ENCODE peak calls at places on chromosomes 7 and 10, in nine cellular contexts. F is CD8-positive, alpha-beta T cell; L is upper lobe of right lung; U is PC-9; P is bronchial epithelial cell; B is K562; Q is BJ; M is endodermal cell; J is tibial nerve. W is an unnamed sample. For H3K27me3, the result is how much of the 10 kb centered on the place peaks cover.

GRCh38 chr10:76640765-76641164 is 996.8 kb downstream of the KCNMA1 start:
- DNase-seq in L (no peak), P (no peak), Q (no peak), B (no peak), F (no peak), J (no peak), M (no peak), U (no peak), W (no peak)

GRCh38 chr7:83633516-83633915 is 15.4 kb downstream of the SEMA3E start:
- DNase-seq in P (no peak), B (no peak), J (no peak), U (no peak), Q (no peak), F (no peak), L (no peak), M (no peak), W (no peak)

GRCh38 chr10:83724471-83725241 is 414.7 kb upstream of the GHITM start:
- DNase-seq in M (no peak), U (no peak), P (no peak), Q (no peak), J (no peak), B (no peak), F (no peak), L (no peak), W (no peak)

GRCh38 chr10:103188853-103189252 is 4.2 kb downstream of the NT5C2 start:
- DNase-seq in U (no peak), B (no peak), L (no peak), Q (no peak), J (no peak), M (no peak), P (no peak), F (no peak), W (no peak)

GRCh38 chr10:46231087-46231486 is 55.7 kb upstream of the ANTXRL start:
- DNase-seq in U (no peak), P (no peak), L (peak), Q (no peak), M (peak), F (no peak), B (no peak), J (no peak), W (no peak)

GRCh38 chr10:86337121-86337601 is 29.4 kb downstream of the GRID1 start:
- DNase-seq in U (no peak), B (no peak), M (no peak), J (no peak), P (no peak), F (no peak), L (peak), Q (no peak), W (no peak)

GRCh38 chr10:49653530-49653929 is 25.9 kb upstream of the C10orf53 start:
- DNase-seq in M (peak), L (no peak), P (no peak), J (no peak), B (no peak), Q (no peak), F (no peak), U (no peak), W (no peak)

GRCh38 chr10:114279289-114279688 is 40.2 kb downstream of the VWA2 start:
- DNase-seq in M (no peak), P (no peak), B (no peak), J (no peak), Q (no peak), F (no peak), L (peak), U (no peak), W (no peak)

GRCh38 chr7:143325215-143325614 is 9.3 kb downstream of the CLCN1 start:
- DNase-seq in J (no peak), M (no peak), U (no peak), Q (no peak), L (no peak), B (no peak), F (no peak), P (no peak), W (no peak)

GRCh38 chr7:4204530-4205165 is 477.4 kb upstream of the FOXK1 start:
- DNase-seq in Q (no peak), M (peak), B (no peak), P (no peak), L (no peak), J (no peak), F (peak), U (no peak), W (no peak)

GRCh38 chr7:98465022-98465421 is 64.1 kb upstream of the BAIAP2L1 start:
- DNase-seq in M (no peak), L (no peak), U (no peak), P (no peak), J (no peak), Q (no peak), B (no peak), F (no peak), W (no peak)

GRCh38 chr7:139940866-139941265 is 111.8 kb downstream of the TBXAS1 start:
- DNase-seq in F (no peak), Q (no peak), B (no peak), P (no peak), J (no peak), U (no peak), L (no peak), M (no peak), W (no peak)

GRCh38 chr7:103795112-103795511 is 194.3 kb downstream of the RELN start:
- DNase-seq in B (no peak), U (no peak), L (no peak), Q (no peak), J (no peak), P (peak), M (no peak), F (no peak), W (no peak)

GRCh38 chr10:15137636-15138035 is 30.9 kb downstream of the NMT2 start:
- DNase-seq in B (no peak), U (no peak), M (no peak), F (no peak), Q (no peak), P (peak), J (no peak), L (no peak), W (no peak)

GRCh38 chr10:130434446-130435385 is 298.5 kb downstream of the GLRX3 start:
- DNase-seq in F (no peak), Q (no peak), J (no peak), B (no peak), L (no peak), U (no peak), M (peak), P (no peak), W (no peak)

GRCh38 chr10:36542493-36542892 is 582.9 kb upstream of the ANKRD30A start:
- DNase-seq in M (no peak), Q (no peak), J (no peak), L (no peak), P (peak), U (no peak), F (no peak), B (no peak), W (no peak)

GRCh38 chr10:76874151-76874550 is 763.5 kb downstream of the KCNMA1 start:
- DNase-seq in Q (no peak), B (peak), P (peak), L (no peak), F (no peak), U (no peak), M (no peak), J (peak), W (peak)

GRCh38 chr7:99943641-99944507 is 14.5 kb upstream of the GJC3 start:
- DNase-seq in P (no peak), L (no peak), Q (no peak), M (peak), U (no peak), B (no peak), F (no peak), J (no peak), W (no peak)

GRCh38 chr10:16527452-16527851 is 5.8 kb upstream of the C1QL3 start:
- DNase-seq in Q (no peak), U (no peak), M (no peak), F (no peak), P (no peak), B (no peak), L (no peak), J (no peak), W (no peak)

GRCh38 chr10:11588878-11589277 is 22.6 kb downstream of the USP6NL start:
- DNase-seq in M (no peak), B (peak), U (no peak), P (no peak), L (no peak), Q (no peak), F (no peak), J (no peak), W (no peak)

GRCh38 chr7:66877577-66878300 is 43.3 kb upstream of the TMEM248 start:
- DNase-seq in J (no peak), U (no peak), Q (peak), P (no peak), F (no peak), M (no peak), B (no peak), L (no peak), W (no peak)

DNA sequence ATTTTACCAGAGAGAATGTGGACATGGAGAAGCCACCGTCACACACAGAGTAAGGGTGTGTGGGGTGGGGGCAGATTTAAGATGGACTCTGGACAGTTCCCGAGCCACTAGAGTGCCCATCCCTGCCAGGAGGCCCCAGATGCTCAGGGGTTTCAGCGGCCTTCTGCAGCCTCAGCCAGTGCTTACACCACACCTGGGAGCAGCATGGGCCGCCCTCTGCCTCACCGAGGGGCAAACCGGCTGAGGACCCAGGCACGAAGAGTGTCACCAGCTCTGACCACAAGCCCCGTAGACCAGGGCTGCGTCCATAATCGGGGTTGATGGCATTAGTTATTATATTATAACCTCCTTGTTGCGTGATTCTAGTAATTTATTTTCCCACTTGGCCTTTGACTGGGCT is 6.7 kb upstream of the MNX1 start:
- DNase-seq in F (no peak), J (no peak), B (no peak), U (no peak), L (peak), M (peak), Q (no peak), P (no peak), W (no peak)
- H3K27me3 ChIP-seq in F (under half), J (half or more), B (half or more), U (under half), L (half or more), M (half or more), Q (half or more), P (half or more), W (under half)

GRCh38 chr7:85091568-85091928 is 95.3 kb downstream of the SEMA3D start:
- DNase-seq in Q (no peak), J (no peak), U (no peak), B (no peak), P (no peak), M (no peak), L (no peak), F (no peak), W (no peak)

GRCh38 chr7:85095357-85095756 is 91.5 kb downstream of the SEMA3D start:
- DNase-seq in M (no peak), Q (no peak), U (no peak), J (no peak), F (no peak), B (no peak), L (no peak), P (no peak), W (no peak)

GRCh38 chr7:85094046-85094720 is 92.7 kb downstream of the SEMA3D start:
- DNase-seq in F (no peak), J (no peak), M (no peak), Q (no peak), U (no peak), B (no peak), P (no peak), L (no peak), W (no peak)

GRCh38 chr7:85090919-85091567 is 95.8 kb downstream of the SEMA3D start:
- DNase-seq in B (no peak), U (no peak), Q (no peak), F (no peak), L (no peak), P (no peak), J (no peak), M (no peak), W (no peak)

DNA sequence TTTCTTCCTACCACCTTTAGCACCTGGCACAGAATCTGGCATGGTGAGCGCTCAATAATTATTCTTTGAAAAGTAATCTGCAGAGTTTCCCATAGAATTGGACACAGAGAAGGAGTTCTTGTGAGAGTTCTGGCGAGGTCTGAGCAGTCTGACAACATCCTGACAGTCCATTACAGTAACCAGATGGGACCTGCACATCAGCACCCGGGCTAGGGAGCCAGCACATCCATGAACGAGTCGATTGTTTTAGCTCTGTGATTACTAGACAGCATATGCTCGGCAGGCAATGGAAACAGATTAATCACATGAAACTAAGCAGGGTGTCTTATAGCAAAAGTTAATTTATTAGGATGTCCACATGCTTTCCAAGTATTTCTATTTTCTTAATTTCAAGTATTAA is 96.7 kb downstream of the SEMA3D start:
- DNase-seq in L (no peak), J (no peak), P (no peak), B (no peak), U (no peak), Q (no peak), F (no peak), M (no peak), W (no peak)
- TF ChIP-seq CTCF in L (no peak), J (no peak), P (no peak), B (no peak), U (no peak), Q (no peak), F (no peak), M (no peak), W (no peak)

GRCh38 chr7:95794917-95795515 is 22.7 kb downstream of the DYNC1I1 start:
- DNase-seq in B (peak), Q (no peak), M (peak), J (no peak), F (no peak), U (no peak), P (peak), L (no peak), W (no peak)

GRCh38 chr7:95793658-95794057 is 21.3 kb downstream of the DYNC1I1 start:
- DNase-seq in M (no peak), J (no peak), U (no peak), B (no peak), P (no peak), F (no peak), L (no peak), Q (no peak), W (no peak)

GRCh38 chr7:95798401-95798930 is 26.1 kb downstream of the DYNC1I1 start:
- DNase-seq in B (no peak), U (no peak), L (no peak), P (no peak), M (no peak), J (no peak), Q (no peak), F (no peak), W (no peak)

GRCh38 chr7:95800787-95801186 is 28.4 kb downstream of the DYNC1I1 start:
- DNase-seq in J (no peak), M (no peak), L (no peak), B (no peak), F (no peak), Q (no peak), P (no peak), U (no peak), W (no peak)

DNA sequence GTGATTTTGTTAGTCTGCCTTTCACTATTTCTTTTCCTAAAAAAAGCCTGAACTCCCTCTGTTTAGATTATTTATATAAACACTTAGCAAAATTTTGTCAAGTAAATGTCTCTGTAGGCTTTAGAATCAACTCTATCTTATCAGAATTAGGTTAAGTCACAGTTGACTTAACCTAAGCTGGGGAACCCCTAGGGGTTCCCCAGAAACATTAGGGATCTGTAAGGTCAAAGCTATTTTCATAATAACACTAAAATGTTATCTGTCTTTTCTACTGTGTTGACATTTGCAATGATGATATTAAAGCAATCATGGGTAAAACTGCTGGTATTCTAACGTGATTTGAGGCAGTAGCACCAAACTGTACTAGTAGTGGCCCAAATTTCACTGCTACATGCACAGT is 24.3 kb downstream of the DYNC1I1 start:
- DNase-seq in L (no peak), M (no peak), B (no peak), U (no peak), P (no peak), F (no peak), J (no peak), Q (no peak), W (no peak)
- H3K27me3 ChIP-seq in L (under half), M (under half), B (under half), U (under half), P (under half), F (under half), J (under half), Q (under half), W (under half)

GRCh38 chr7:2838873-2839578 is 5.1 kb downstream of the GNA12 start:
- DNase-seq in U (no peak), J (no peak), P (no peak), Q (no peak), L (no peak), B (no peak), F (no peak), M (no peak), W (no peak)
- TF ChIP-seq CTCF in U (no peak), J (no peak), P (no peak), Q (no peak), L (no peak), B (no peak), F (no peak), M (no peak), W (no peak)

W was measured in uterus.